ENCODE peak calls at places on chromosome 1, in eight cellular contexts. Y is left ventricle myocardium inferior; F is Panc1; T is effector CD4-positive, alpha-beta T cell; R is activated CD8-positive, alpha-beta memory T cell treated with anti-CD3 and anti-CD28 coated beads for 24 hours; E is activated CD8-positive, alpha-beta T cell treated with anti-CD3 and anti-CD28 coated beads, Interleukin-2, amount 10 ng/mL, durations not matched to agents 7 days and 5 days; X is SHP77; L is hypothalamus. B is an unnamed sample.

GRCh38 chr1:159981351-159982055 is 27.5 kb upstream of the SLAMF9 start:
- DNase-seq in X (no peak), Y (no peak), E (no peak), T (no peak), R (no peak), L (no peak), F (no peak), B (peak; percentile 68)

GRCh38 chr1:11283148-11283547 is 10.2 kb downstream of the UBIAD1 start:
- DNase-seq in Y (no peak), F (no peak), L (no peak), X (no peak), E (no peak), T (no peak), R (no peak), B (no peak)

GRCh38 chr1:44685218-44685617 is 10.7 kb downstream of the ARMH1 start:
- DNase-seq in F (no peak), E (no peak), T (no peak), Y (no peak), R (no peak), X (no peak), L (no peak), B (no peak)

GRCh38 chr1:171742577-171742922 is 685 bp upstream of the VAMP4 start:
- DNase-seq in Y (peak; percentile 20), T (no peak), X (peak; percentile 32), E (peak; percentile 32), L (peak; percentile 36), F (no peak), R (no peak), B (no peak)

GRCh38 chr1:53115403-53116306 is 26.8 kb downstream of the SLC1A7 start:
- DNase-seq in R (no peak), Y (no peak), L (no peak), E (no peak), T (no peak), X (peak; percentile 39), F (no peak), B (no peak)

GRCh38 chr1:59017501-59018231 is 233.8 kb upstream of the JUN start:
- DNase-seq in E (no peak), T (no peak), F (no peak), R (no peak), L (no peak), Y (no peak), X (no peak), B (no peak)

GRCh38 chr1:61674221-61674620 is 50.7 kb downstream of the TM2D1 start:
- DNase-seq in F (no peak), E (no peak), T (no peak), L (no peak), Y (no peak), R (no peak), X (no peak), B (no peak)

GRCh38 chr1:28110555-28110954 is 22.1 kb upstream of the EYA3 start:
- DNase-seq in R (no peak), F (no peak), E (no peak), Y (no peak), T (no peak), L (no peak), X (no peak), B (no peak)

GRCh38 chr1:17563494-17564281 is 24.2 kb downstream of the ARHGEF10L start:
- DNase-seq in X (no peak), T (no peak), Y (peak; percentile 59), L (peak; percentile 53), E (no peak), R (no peak), F (no peak), B (no peak)

GRCh38 chr1:243354511-243355153 is 98.8 kb downstream of the SDCCAG8 start:
- DNase-seq in X (no peak), R (no peak), F (no peak), L (no peak), Y (no peak), T (no peak), E (no peak), B (no peak)